ENCODE peak calls at places on chromosome 15, in eight cellular contexts. P, Q, R, N, I, D, W and H are unnamed samples.

GRCh38 chr15:48175126-48175525 is 3.0 kb downstream of the MYEF2 start:
- DNase-seq in I (no peak), N (no peak), W (no peak), R (no peak), D (no peak), P (no peak), Q (no peak), H (no peak)

GRCh38 chr15:80584973-80585372 is 110.1 kb upstream of the ABHD17C start:
- DNase-seq in R (no peak), N (no peak), Q (no peak), P (no peak), I (no peak), D (no peak), W (no peak), H (no peak)

GRCh38 chr15:51121118-51121517 is 26.4 kb upstream of the TNFAIP8L3 start:
- DNase-seq in D (peak; percentile 86), Q (no peak), W (peak; percentile 33), I (no peak), P (no peak), N (no peak), R (no peak), H (peak; percentile 87)

GRCh38 chr15:34376856-34377255 is 9.9 kb upstream of the LPCAT4 start:
- DNase-seq in D (no peak), N (no peak), P (no peak), I (no peak), Q (no peak), R (no peak), W (no peak), H (no peak)

GRCh38 chr15:57332326-57332725 is 44.0 kb upstream of the CGNL1 start:
- DNase-seq in N (no peak), W (no peak), I (no peak), D (no peak), R (no peak), P (no peak), Q (no peak), H (no peak)

GRCh38 chr15:58299311-58299850 is 132.4 kb upstream of the LIPC start:
- DNase-seq in Q (no peak), W (no peak), I (no peak), P (no peak), D (no peak), N (no peak), R (no peak), H (no peak)

GRCh38 chr15:53693729-53694533 is 65.5 kb downstream of the WDR72 start:
- DNase-seq in P (no peak), N (peak; percentile 48), D (no peak), W (peak; percentile 61), I (no peak), R (no peak), Q (no peak), H (peak; percentile 13)

GRCh38 chr15:49235446-49236207 is 65.6 kb downstream of the GALK2 start:
- DNase-seq in P (no peak), N (no peak), I (peak; percentile 63), Q (peak; percentile 30), W (no peak), D (no peak), R (peak; percentile 22), H (peak; percentile 69)

GRCh38 chr15:52328680-52329079 is 33.1 kb upstream of the MYO5C start:
- DNase-seq in N (no peak), P (no peak), D (no peak), Q (no peak), R (no peak), I (no peak), W (no peak), H (no peak)

GRCh38 chr15:88959445-88959844 is 46.3 kb upstream of the MFGE8 start:
- DNase-seq in R (no peak), D (no peak), I (no peak), W (no peak), Q (no peak), P (no peak), N (no peak), H (no peak)

GRCh38 chr15:38536201-38536676 is 28.4 kb downstream of the RASGRP1 start:
- DNase-seq in P (no peak), I (no peak), W (no peak), N (no peak), Q (peak; percentile 23), D (no peak), R (no peak), H (peak; percentile 27)

GRCh38 chr15:60420322-60420721 is 22.5 kb upstream of the ANXA2 start:
- DNase-seq in I (no peak), Q (no peak), R (no peak), D (no peak), N (no peak), P (no peak), W (no peak), H (no peak)

GRCh38 chr15:49675051-49675450 is 54.2 kb downstream of the DTWD1 start:
- DNase-seq in W (no peak), N (no peak), P (no peak), Q (no peak), R (no peak), D (no peak), I (no peak), H (no peak)

GRCh38 chr15:91852741-91853500 is 587 bp upstream of the SLCO3A1 start:
- DNase-seq in I (peak; percentile 79), N (peak; percentile 98), W (peak; percentile 79), D (peak; percentile 81), R (peak; percentile 65), Q (peak; percentile 78), P (peak; percentile 97), H (peak; percentile 72)

GRCh38 chr15:82064824-82065223 is 19.0 kb upstream of the MEX3B start:
- DNase-seq in Q (no peak), W (no peak), R (no peak), P (no peak), D (no peak), I (no peak), N (no peak), H (no peak)

GRCh38 chr15:90035095-90035834 is 34.1 kb downstream of the ZNF710 start:
- DNase-seq in I (no peak), Q (peak; percentile 59), D (peak; percentile 66), W (peak; percentile 60), P (peak; percentile 71), R (no peak), N (peak; percentile 90), H (no peak)

GRCh38 chr15:48361690-48362089 is 30.5 kb downstream of the DUT start:
- DNase-seq in N (no peak), Q (no peak), I (no peak), D (no peak), R (no peak), P (no peak), W (no peak), H (no peak)

GRCh38 chr15:56719774-56720555 is 13.3 kb downstream of the ZNF280D start:
- DNase-seq in P (no peak), I (no peak), N (no peak), Q (no peak), W (no peak), D (no peak), R (no peak), H (no peak)

GRCh38 chr15:90318591-90318990 is 33.5 kb upstream of the ZNF774 start:
- DNase-seq in D (no peak), N (no peak), W (no peak), I (no peak), R (no peak), Q (no peak), P (no peak), H (no peak)

GRCh38 chr15:79243723-79244122 is 38.8 kb upstream of the ANKRD34C start:
- DNase-seq in P (no peak), W (no peak), R (no peak), Q (no peak), I (no peak), N (no peak), D (no peak), H (no peak)

GRCh38 chr15:26455828-26456227 is 317.0 kb downstream of the GABRB3 start:
- DNase-seq in N (no peak), R (no peak), P (no peak), I (no peak), W (no peak), D (no peak), Q (no peak), H (no peak)

GRCh38 chr15:26461847-26462608 is 310.8 kb downstream of the GABRB3 start:
- DNase-seq in D (no peak), R (no peak), N (peak; percentile 71), W (no peak), P (peak; percentile 45), Q (no peak), I (no peak), H (no peak)

DNA sequence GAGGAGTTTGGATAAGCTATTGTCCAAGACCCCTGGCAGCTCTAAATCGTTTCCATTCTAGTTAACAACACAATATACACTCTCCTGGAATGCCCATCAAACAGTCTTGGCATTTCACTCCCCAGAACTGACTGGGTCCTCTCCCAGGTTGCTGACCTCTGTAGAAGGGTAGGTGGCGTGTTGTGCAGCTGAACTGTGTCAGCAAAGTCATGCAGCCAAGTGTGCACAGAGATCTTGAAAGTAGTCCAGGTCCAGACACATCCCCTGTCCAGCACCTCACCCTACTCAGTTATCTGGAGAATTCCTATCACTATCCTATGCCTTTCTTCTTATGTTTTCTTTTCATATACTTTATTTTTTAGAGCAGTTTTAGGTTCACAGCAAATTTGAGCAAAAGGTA is 312.7 kb downstream of the GABRB3 start:
- DNase-seq in N (no peak), D (no peak), W (no peak), I (no peak), P (no peak), Q (no peak), R (no peak), H (no peak)
- H3K9me3 ChIP-seq in N (peaks cover 83% of the 10 kb centered on the region), D (peaks cover 8% of the 10 kb centered on the region), W (no peaks in the 10 kb centered on the region), I (no peaks in the 10 kb centered on the region), P (peaks cover 9% of the 10 kb centered on the region), Q (no peaks in the 10 kb centered on the region), R (peaks cover 4% of the 10 kb centered on the region), H (no peaks in the 10 kb centered on the region)

GRCh38 chr15:64530472-64530871 is 70.1 kb downstream of the ZNF609 start:
- DNase-seq in Q (no peak), I (no peak), D (no peak), R (no peak), P (no peak), W (no peak), N (no peak), H (no peak)
- H3K9me3 ChIP-seq in Q (no peaks in the 10 kb centered on the region), I (no peaks in the 10 kb centered on the region), D (no peaks in the 10 kb centered on the region), R (no peaks in the 10 kb centered on the region), P (no peaks in the 10 kb centered on the region), W (no peaks in the 10 kb centered on the region), N (no peaks in the 10 kb centered on the region), H (no peaks in the 10 kb centered on the region)

GRCh38 chr15:100591835-100592234 is 10.1 kb downstream of the LINS1 start:
- DNase-seq in N (no peak), P (no peak), Q (no peak), W (no peak), R (no peak), D (no peak), I (no peak), H (no peak)
- H3K9me3 ChIP-seq in N (peaks cover 30% of the 10 kb centered on the region), P (peaks cover 14% of the 10 kb centered on the region), Q (no peaks in the 10 kb centered on the region), W (peaks cover 6% of the 10 kb centered on the region), R (peaks cover 16% of the 10 kb centered on the region), D (peaks cover 41% of the 10 kb centered on the region), I (peaks cover 7% of the 10 kb centered on the region), H (no peaks in the 10 kb centered on the region)

DNA sequence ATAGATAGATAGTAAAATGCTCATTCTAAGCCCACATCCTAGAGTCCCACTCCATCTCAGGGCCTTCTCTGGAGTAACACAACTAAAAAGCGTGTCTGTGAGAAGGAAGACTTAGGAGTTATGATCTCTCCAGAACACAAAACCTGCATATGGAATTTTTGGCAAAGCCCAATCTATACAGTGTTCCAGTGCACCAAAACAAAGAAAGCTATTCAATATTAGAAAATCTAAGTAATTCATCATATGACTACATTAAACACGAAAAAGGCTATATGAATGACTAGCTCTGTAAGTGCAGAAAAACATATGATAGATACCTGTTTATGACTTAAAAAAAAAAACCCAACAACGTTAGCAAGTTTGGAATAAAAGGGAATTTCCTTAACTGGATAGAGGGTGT is 27.7 kb downstream of the MTMR10 start:
- DNase-seq in P (no peak), R (no peak), N (no peak), Q (no peak), D (no peak), I (no peak), W (no peak), H (no peak)
- H3K9me3 ChIP-seq in P (no peaks in the 10 kb centered on the region), R (no peaks in the 10 kb centered on the region), N (no peaks in the 10 kb centered on the region), Q (no peaks in the 10 kb centered on the region), D (no peaks in the 10 kb centered on the region), I (no peaks in the 10 kb centered on the region), W (no peaks in the 10 kb centered on the region), H (no peaks in the 10 kb centered on the region)